ENCODE peak calls at places on chromosomes 3 and 15, in seven cellular contexts. One of them, this sample, is unnamed.
A peak's percentile ranks its signal among the peaks of the same experiment; 100 is the strongest.

GRCh38 chr3:16140116-16140893 is 34.2 kb upstream of the GALNT15 start:
- DNase-seq in H9: no peak
- DNase-seq in AG09309: no peak
- DNase-seq in WTC11: no peak
- DNase-seq in RWPE1: peak; percentile 4
- DNase-seq in Calu3: no peak
- DNase-seq in fibroblast of lung: peak; percentile 83
- DNase-seq in this sample: no peak

GRCh38 chr3:160038862-160039562 is 50.4 kb downstream of the IL12A start:
- DNase-seq in fibroblast of lung: no peak
- DNase-seq in H9: peak; percentile 54
- DNase-seq in AG09309: no peak
- DNase-seq in Calu3: peak; percentile 74
- DNase-seq in RWPE1: no peak
- DNase-seq in WTC11: peak; percentile 54
- DNase-seq in this sample: peak; percentile 37

GRCh38 chr15:90165659-90166489 is 35.3 kb upstream of the SEMA4B start:
- DNase-seq in RWPE1: peak; percentile 96
- DNase-seq in AG09309: peak; percentile 95
- DNase-seq in H9: peak; percentile 50
- DNase-seq in WTC11: peak; percentile 25
- DNase-seq in fibroblast of lung: peak; percentile 95
- DNase-seq in Calu3: peak; percentile 96
- DNase-seq in this sample: no peak

GRCh38 chr3:196537319-196537984 is 22.3 kb upstream of the SMCO1 start:
- DNase-seq in AG09309: no peak
- DNase-seq in Calu3: peak; percentile 53
- DNase-seq in RWPE1: peak; percentile 37
- DNase-seq in fibroblast of lung: peak; percentile 38
- DNase-seq in H9: no peak
- DNase-seq in WTC11: peak; percentile 68
- DNase-seq in this sample: peak; percentile 51

GRCh38 chr15:50884583-50884982 is 23.9 kb upstream of the AP4E1 start:
- DNase-seq in AG09309: peak; percentile 43
- DNase-seq in H9: no peak
- DNase-seq in fibroblast of lung: no peak
- DNase-seq in Calu3: no peak
- DNase-seq in WTC11: no peak
- DNase-seq in RWPE1: peak; percentile 67
- DNase-seq in this sample: no peak

GRCh38 chr3:4821975-4822374 is 157.3 kb upstream of the BHLHE40 start:
- DNase-seq in RWPE1: no peak
- DNase-seq in H9: no peak
- DNase-seq in fibroblast of lung: no peak
- DNase-seq in AG09309: no peak
- DNase-seq in WTC11: no peak
- DNase-seq in Calu3: no peak
- DNase-seq in this sample: no peak

GRCh38 chr3:130773371-130773770 is 26.7 kb upstream of the PIK3R4 start:
- DNase-seq in H9: no peak
- DNase-seq in WTC11: no peak
- DNase-seq in RWPE1: no peak
- DNase-seq in AG09309: no peak
- DNase-seq in Calu3: no peak
- DNase-seq in fibroblast of lung: no peak
- DNase-seq in this sample: no peak

GRCh38 chr3:31043184-31043819 is 148.8 kb upstream of the GADL1 start:
- DNase-seq in Calu3: no peak
- DNase-seq in H9: no peak
- DNase-seq in RWPE1: peak; percentile 23
- DNase-seq in AG09309: peak; percentile 52
- DNase-seq in fibroblast of lung: peak; percentile 40
- DNase-seq in WTC11: no peak
- DNase-seq in this sample: no peak

GRCh38 chr3:122299872-122300460 is 25.1 kb upstream of the CSTA start:
- DNase-seq in H9: no peak
- DNase-seq in fibroblast of lung: peak; percentile 42
- DNase-seq in AG09309: no peak
- DNase-seq in Calu3: peak; percentile 38
- DNase-seq in WTC11: peak; percentile 35
- DNase-seq in RWPE1: no peak
- DNase-seq in this sample: peak; percentile 17

GRCh38 chr3:183584246-183584913 is 28.9 kb upstream of the KLHL6 start:
- DNase-seq in fibroblast of lung: peak; percentile 77
- DNase-seq in RWPE1: no peak
- DNase-seq in H9: no peak
- DNase-seq in Calu3: no peak
- DNase-seq in AG09309: no peak
- DNase-seq in WTC11: no peak
- DNase-seq in this sample: peak; percentile 5

GRCh38 chr3:54968546-54969172 is 40.8 kb upstream of the LRTM1 start:
- DNase-seq in H9: no peak
- DNase-seq in WTC11: no peak
- DNase-seq in Calu3: no peak
- DNase-seq in fibroblast of lung: peak; percentile 51
- DNase-seq in AG09309: no peak
- DNase-seq in RWPE1: no peak
- DNase-seq in this sample: no peak

GRCh38 chr3:14988988-14989394 is 41.6 kb downstream of the NR2C2 start:
- DNase-seq in H9: peak; percentile 70
- DNase-seq in fibroblast of lung: no peak
- DNase-seq in AG09309: no peak
- DNase-seq in WTC11: peak; percentile 34
- DNase-seq in RWPE1: no peak
- DNase-seq in Calu3: no peak
- DNase-seq in this sample: no peak

GRCh38 chr15:67832031-67832551 is 6.8 kb downstream of the SKOR1 start:
- DNase-seq in AG09309: no peak
- DNase-seq in Calu3: no peak
- DNase-seq in RWPE1: no peak
- DNase-seq in fibroblast of lung: peak; percentile 41
- DNase-seq in WTC11: peak; percentile 46
- DNase-seq in H9: peak; percentile 65
- DNase-seq in this sample: no peak
- TF ChIP-seq CTCF in AG09309: peak; percentile 49
- TF ChIP-seq CTCF in Calu3: peak; percentile 27
- TF ChIP-seq CTCF in RWPE1: no peak
- TF ChIP-seq CTCF in fibroblast of lung: peak; percentile 33
- TF ChIP-seq CTCF in WTC11: no peak
- TF ChIP-seq CTCF in H9: peak; percentile 61
- TF ChIP-seq CTCF in this sample: no peak

GRCh38 chr3:42526616-42527367 is 24.3 kb downstream of the VIPR1 start:
- DNase-seq in WTC11: peak; percentile 30
- DNase-seq in AG09309: no peak
- DNase-seq in RWPE1: no peak
- DNase-seq in Calu3: no peak
- DNase-seq in fibroblast of lung: no peak
- DNase-seq in H9: no peak
- DNase-seq in this sample: peak; percentile 27
- TF ChIP-seq CTCF in WTC11: no peak
- TF ChIP-seq CTCF in AG09309: no peak
- TF ChIP-seq CTCF in RWPE1: no peak
- TF ChIP-seq CTCF in Calu3: no peak
- TF ChIP-seq CTCF in fibroblast of lung: no peak
- TF ChIP-seq CTCF in H9: peak; percentile 40
- TF ChIP-seq CTCF in this sample: no peak

DNA sequence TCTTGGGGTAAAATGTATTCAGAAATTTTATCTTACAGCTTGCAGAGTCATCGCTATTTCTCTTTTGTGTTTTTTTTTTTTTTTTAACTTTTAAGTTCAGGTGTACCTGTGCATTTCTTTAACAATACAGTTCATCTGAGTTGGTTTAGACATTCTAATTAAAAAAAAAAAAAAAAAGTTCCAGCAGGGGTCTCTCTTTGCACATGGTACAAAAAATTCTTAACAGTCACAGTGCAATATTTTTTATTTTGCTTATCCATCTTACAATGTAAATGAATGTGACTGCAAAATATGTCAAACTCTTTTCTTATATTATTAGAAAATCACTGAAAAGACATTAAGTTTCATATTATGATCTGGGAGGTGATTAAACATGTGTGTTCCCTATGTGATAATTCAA is 47.5 kb upstream of the SLC9A9 start:
- DNase-seq in Calu3: no peak
- DNase-seq in fibroblast of lung: peak; percentile 51
- DNase-seq in AG09309: no peak
- DNase-seq in H9: no peak
- DNase-seq in WTC11: no peak
- DNase-seq in RWPE1: peak; percentile 18
- DNase-seq in this sample: no peak
- TF ChIP-seq CTCF in Calu3: peak; percentile 36
- TF ChIP-seq CTCF in fibroblast of lung: peak; percentile 24
- TF ChIP-seq CTCF in AG09309: peak; percentile 29
- TF ChIP-seq CTCF in H9: peak; percentile 50
- TF ChIP-seq CTCF in WTC11: no peak
- TF ChIP-seq CTCF in RWPE1: peak; percentile 38
- TF ChIP-seq CTCF in this sample: peak; percentile 13

GRCh38 chr3:189652042-189652441 is 20.9 kb downstream of the TP63 start:
- DNase-seq in Calu3: no peak
- DNase-seq in fibroblast of lung: peak; percentile 8
- DNase-seq in AG09309: no peak
- DNase-seq in RWPE1: no peak
- DNase-seq in WTC11: peak; percentile 56
- DNase-seq in H9: peak; percentile 66
- DNase-seq in this sample: peak; percentile 19
- TF ChIP-seq CTCF in Calu3: peak; percentile 28
- TF ChIP-seq CTCF in fibroblast of lung: peak; percentile 58
- TF ChIP-seq CTCF in AG09309: peak; percentile 39
- TF ChIP-seq CTCF in RWPE1: no peak
- TF ChIP-seq CTCF in WTC11: peak; percentile 38
- TF ChIP-seq CTCF in H9: peak; percentile 82
- TF ChIP-seq CTCF in this sample: peak; percentile 40

DNA sequence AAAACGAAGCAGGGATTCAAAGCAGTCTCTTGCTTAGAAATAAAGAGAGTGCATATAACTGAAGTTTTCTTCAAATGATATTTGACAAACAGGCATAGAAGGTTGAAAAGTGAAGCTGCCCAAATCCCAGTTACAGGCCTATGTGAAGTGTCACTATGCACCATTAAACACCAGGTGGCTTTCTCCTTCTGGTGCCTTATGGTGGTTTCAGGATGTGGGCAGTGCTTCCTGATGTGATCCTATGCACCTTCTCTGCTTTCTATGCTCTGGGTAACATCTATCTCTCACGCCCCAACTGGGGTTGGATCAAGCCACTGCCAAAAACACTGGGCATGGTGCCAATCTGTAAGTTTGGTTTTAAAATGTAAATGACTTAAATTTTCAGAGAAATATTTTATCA is 744.7 kb downstream of the TUSC7 start:
- DNase-seq in RWPE1: no peak
- DNase-seq in fibroblast of lung: peak; percentile 2
- DNase-seq in AG09309: no peak
- DNase-seq in WTC11: no peak
- DNase-seq in H9: no peak
- DNase-seq in Calu3: no peak
- DNase-seq in this sample: no peak
- TF ChIP-seq CTCF in RWPE1: no peak
- TF ChIP-seq CTCF in fibroblast of lung: no peak
- TF ChIP-seq CTCF in AG09309: no peak
- TF ChIP-seq CTCF in WTC11: no peak
- TF ChIP-seq CTCF in H9: no peak
- TF ChIP-seq CTCF in Calu3: no peak
- TF ChIP-seq CTCF in this sample: no peak

This sample was measured in endothelial cell.